ENCODE peak calls at places on chromosome 9, in five cellular contexts. T, U, P, V and S are unnamed samples.

GRCh38 chr9:127527560-127528268 is 76.4 kb downstream of the LRSAM1 start:
- DNase-seq in T (no peak), U (no peak), P (no peak), V (no peak), S (no peak)

GRCh38 chr9:134486127-134486995 is 155.2 kb upstream of the COL5A1 start:
- DNase-seq in T (no peak), U (no peak), P (no peak), V (no peak), S (no peak)

GRCh38 chr9:24986331-24986730 is 440.6 kb upstream of the IZUMO3 start:
- DNase-seq in T (no peak), U (peak; percentile 22), P (no peak), V (no peak), S (no peak)

GRCh38 chr9:121902483-121903135 is 190.5 kb downstream of the TTLL11 start:
- DNase-seq in T (no peak), U (no peak), P (no peak), V (no peak), S (no peak)

GRCh38 chr9:109733690-109734089 is 46.3 kb upstream of the PALM2AKAP2 start:
- DNase-seq in T (no peak), U (no peak), P (no peak), V (peak; percentile 18), S (no peak)

GRCh38 chr9:136995772-136996308 is 528 bp downstream of the CLIC3 start:
- DNase-seq in T (no peak), U (no peak), P (peak; percentile 53), V (no peak), S (no peak)

GRCh38 chr9:70987986-70988385 is 133.4 kb downstream of the TRPM3 start:
- DNase-seq in T (no peak), U (no peak), P (no peak), V (no peak), S (no peak)

GRCh38 chr9:78296208-78296892 is 575 bp upstream of the PSAT1 start:
- DNase-seq in T (no peak), U (peak; percentile 12), P (peak; percentile 38), V (no peak), S (peak; percentile 7)

GRCh38 chr9:5455181-5455580 is 4.8 kb downstream of the CD274 start:
- DNase-seq in T (no peak), U (no peak), P (no peak), V (no peak), S (no peak)

GRCh38 chr9:22817181-22817580 is 370.6 kb downstream of the DMRTA1 start:
- DNase-seq in T (no peak), U (no peak), P (no peak), V (no peak), S (no peak)

GRCh38 chr9:126643945-126644527 is 30.3 kb downstream of the LMX1B start:
- DNase-seq in T (no peak), U (no peak), P (no peak), V (no peak), S (no peak)

GRCh38 chr9:20980713-20981481 is 50.5 kb downstream of the HACD4 start:
- DNase-seq in T (no peak), U (no peak), P (no peak), V (peak; percentile 83), S (no peak)

GRCh38 chr9:36592801-36593583 is 20.3 kb downstream of the MELK start:
- DNase-seq in T (no peak), U (no peak), P (no peak), V (no peak), S (no peak)

GRCh38 chr9:21836437-21837161 is 34.2 kb downstream of the MTAP start:
- DNase-seq in T (no peak), U (no peak), P (no peak), V (no peak), S (no peak)

GRCh38 chr9:127318651-127319167 is 54.1 kb downstream of the GARNL3 start:
- DNase-seq in T (no peak), U (no peak), P (no peak), V (no peak), S (no peak)

GRCh38 chr9:91159664-91160121 is 202.0 kb downstream of the AUH start:
- DNase-seq in T (no peak), U (no peak), P (no peak), V (no peak), S (no peak)

GRCh38 chr9:18909140-18910018 is 123.6 kb downstream of the SAXO1 start:
- DNase-seq in T (no peak), U (no peak), P (no peak), V (no peak), S (no peak)

GRCh38 chr9:123008909-123009308 is 24.6 kb upstream of the GPR21 start:
- DNase-seq in T (no peak), U (no peak), P (no peak), V (no peak), S (no peak)

GRCh38 chr9:69933445-69933844 is 110.2 kb upstream of the MAMDC2 start:
- DNase-seq in T (no peak), U (no peak), P (no peak), V (no peak), S (no peak)

GRCh38 chr9:16221350-16221749 is 649.1 kb downstream of the BNC2 start:
- DNase-seq in T (no peak), U (no peak), P (peak; percentile 7), V (no peak), S (no peak)

GRCh38 chr9:88660611-88661010 is 125.6 kb downstream of the NXNL2 start:
- DNase-seq in T (no peak), U (peak; percentile 50), P (no peak), V (peak; percentile 25), S (peak; percentile 5)

GRCh38 chr9:38639577-38639940 is 19.2 kb upstream of the ANKRD18A start:
- DNase-seq in T (no peak), U (no peak), P (no peak), V (no peak), S (no peak)

GRCh38 chr9:108768739-108769138 is 87.0 kb downstream of the ACTL7B start:
- DNase-seq in T (no peak), U (no peak), P (no peak), V (no peak), S (no peak)

GRCh38 chr9:16645970-16646369 is 224.5 kb downstream of the BNC2 start:
- DNase-seq in T (no peak), U (no peak), P (no peak), V (no peak), S (no peak)

GRCh38 chr9:35756275-35756742 is 2.2 kb upstream of the MSMP start:
- DNase-seq in T (no peak), U (peak; percentile 62), P (no peak), V (no peak), S (no peak)

GRCh38 chr9:134768332-134769083 is 112.1 kb upstream of the FCN2 start:
- DNase-seq in T (no peak), U (no peak), P (no peak), V (no peak), S (no peak)

GRCh38 chr9:131282688-131283422 is 6.5 kb upstream of the FAM78A start:
- DNase-seq in T (no peak), U (peak; percentile 54), P (no peak), V (peak; percentile 38), S (no peak)

GRCh38 chr9:135707449-135708138 is 5.6 kb downstream of the KCNT1 start:
- DNase-seq in T (no peak), U (no peak), P (no peak), V (no peak), S (no peak)

GRCh38 chr9:72884521-72884920 is 68.3 kb downstream of the ALDH1A1 start:
- DNase-seq in T (no peak), U (no peak), P (no peak), V (no peak), S (no peak)

GRCh38 chr9:134592018-134592818 is 49.4 kb upstream of the COL5A1 start:
- DNase-seq in T (no peak), U (no peak), P (no peak), V (no peak), S (no peak)

GRCh38 chr9:35729700-35730485 is 2.1 kb downstream of the TLN1 start:
- DNase-seq in T (peak; percentile 34), U (peak; percentile 39), P (no peak), V (peak; percentile 82), S (no peak)

GRCh38 chr9:87875839-87876545 is 6.7 kb upstream of the SPATA31E1 start:
- DNase-seq in T (no peak), U (no peak), P (no peak), V (no peak), S (no peak)

GRCh38 chr9:114856210-114856941 is 50.5 kb upstream of the TNFSF15 start:
- DNase-seq in T (no peak), U (no peak), P (no peak), V (no peak), S (no peak)